ENCODE peak calls at places on chromosomes 4 and X, in four cellular contexts. G is CD8-positive, alpha-beta T cell; O is HCT116; D is aorta. Y is an unnamed sample.

GRCh38 chr4:86918539-86919072 is 16.2 kb upstream of the AFF1 start:
- DNase-seq in G (no peak), O (no peak), D (no peak), Y (no peak)

GRCh38 chr4:147054241-147054902 is 108.7 kb upstream of the TTC29 start:
- DNase-seq in G (no peak), O (no peak), D (no peak), Y (no peak)

GRCh38 chr4:41442818-41443217 is 95.1 kb upstream of the LIMCH1 start:
- DNase-seq in G (no peak), O (no peak), D (no peak), Y (no peak)

GRCh38 chr4:5823542-5824211 is 69.2 kb downstream of the CRMP1 start:
- DNase-seq in G (no peak), O (no peak), D (no peak), Y (no peak)

GRCh38 chrX:134418317-134419113 is 41.5 kb upstream of the HPRT1 start:
- DNase-seq in G (no peak), O (no peak), D (no peak), Y (no peak)

GRCh38 chr4:48334236-48334635 is 7.1 kb upstream of the SLAIN2 start:
- DNase-seq in G (no peak), O (no peak), D (no peak), Y (no peak)

GRCh38 chr4:170400346-170400745 is 310.6 kb upstream of the AADAT start:
- DNase-seq in G (no peak), O (no peak), D (no peak), Y (no peak)

GRCh38 chr4:34220601-34221000 is 2023.7 kb downstream of the ARAP2 start:
- DNase-seq in G (no peak), O (no peak), D (no peak), Y (no peak)

GRCh38 chr4:177367336-177367735 is 57.7 kb downstream of the NEIL3 start:
- DNase-seq in G (no peak), O (no peak), D (no peak), Y (no peak)

GRCh38 chr4:112765317-112765989 is 128.5 kb downstream of the LARP7 start:
- DNase-seq in G (no peak), O (peak), D (no peak), Y (no peak)

GRCh38 chrX:16124201-16124600 is 836 bp downstream of the GRPR start:
- DNase-seq in G (no peak), O (no peak), D (no peak), Y (no peak)

GRCh38 chrX:16120431-16120830 is 2.9 kb upstream of the GRPR start:
- DNase-seq in G (no peak), O (no peak), D (no peak), Y (no peak)

GRCh38 chrX:16123222-16123786 is at the start of gene GRPR:
- DNase-seq in G (peak), O (peak), D (peak), Y (peak)

GRCh38 chrX:16130707-16131106 is 7.3 kb downstream of the GRPR start:
- DNase-seq in G (no peak), O (no peak), D (no peak), Y (no peak)

GRCh38 chrX:16125520-16126149 is 2.3 kb downstream of the GRPR start:
- DNase-seq in G (no peak), O (no peak), D (no peak), Y (no peak)
- H3K4me3 ChIP-seq in G (no peak), O (no peak), D (no peak), Y (no peak)

GRCh38 chrX:39675619-39676018 is 422.1 kb downstream of the BCOR start:
- DNase-seq in G (no peak), O (no peak), D (no peak), Y (peak)
- H3K27ac ChIP-seq in G (no peak), O (no peak), D (no peak), Y (no peak)

GRCh38 chr4:67704843-67705242 is 3.9 kb upstream of the UBA6 start:
- DNase-seq in G (no peak), O (no peak), D (no peak), Y (no peak)

GRCh38 chr4:67700874-67701850 is at the start of gene UBA6:
- DNase-seq in G (peak), O (peak), D (peak), Y (peak)

GRCh38 chr4:67699603-67700002 is 1.4 kb downstream of the UBA6 start:
- DNase-seq in G (no peak), O (no peak), D (no peak), Y (no peak)

GRCh38 chr4:67700119-67700873 is 659 bp downstream of the UBA6 start:
- DNase-seq in G (peak), O (no peak), D (no peak), Y (no peak)

GRCh38 chr4:67702166-67702565 is 1.2 kb upstream of the UBA6 start:
- DNase-seq in G (no peak), O (no peak), D (no peak), Y (no peak)
- H3K4me3 ChIP-seq in G (peak), O (peak), D (no peak), Y (no peak)

GRCh38 chr4:158776106-158776505 is 7.3 kb downstream of the FNIP2 start:
- DNase-seq in G (no peak), O (no peak), D (no peak), Y (no peak)

GRCh38 chr4:158777423-158777822 is 8.6 kb downstream of the FNIP2 start:
- DNase-seq in G (no peak), O (no peak), D (no peak), Y (no peak)

GRCh38 chr4:158781963-158782362 is 13.1 kb downstream of the FNIP2 start:
- DNase-seq in G (no peak), O (no peak), D (no peak), Y (no peak)

GRCh38 chr4:158778065-158778711 is 9.4 kb downstream of the FNIP2 start:
- DNase-seq in G (no peak), O (no peak), D (no peak), Y (no peak)

GRCh38 chr4:158778712-158779111 is 9.9 kb downstream of the FNIP2 start:
- DNase-seq in G (no peak), O (no peak), D (no peak), Y (no peak)
- H3K27ac ChIP-seq in G (no peak), O (no peak), D (no peak), Y (no peak)

GRCh38 chrX:131828482-131828881 is 194.6 kb upstream of the STK26 start:
- DNase-seq in G (no peak), O (no peak), D (no peak), Y (no peak)
- H3K4me3 ChIP-seq in G (no peak), O (peak), D (no peak), Y (no peak)

GRCh38 chrX:10773318-10773717 is 152.9 kb upstream of the MID1 start:
- DNase-seq in G (no peak), O (no peak), D (no peak), Y (no peak)
- H3K27ac ChIP-seq in G (no peak), O (no peak), D (no peak), Y (no peak)

Y was measured in right cardiac atrium.